ENCODE peak calls at places on chromosomes 12 and 14, in four cellular contexts. One of them, this sample, is unnamed.

GRCh38 chr14:73452341-73453191 is 5.8 kb downstream of the NUMB start:
- DNase-seq in HCT116: no peak
- DNase-seq in uterus: no peak
- DNase-seq in K562: no peak
- DNase-seq in this sample: no peak

GRCh38 chr12:116455540-116456306 is 103.5 kb upstream of the MAP1LC3B2 start:
- DNase-seq in K562: peak
- DNase-seq in HCT116: peak
- DNase-seq in uterus: peak
- DNase-seq in this sample: no peak

GRCh38 chr12:123050331-123050809 is 69.9 kb downstream of the ARL6IP4 start:
- DNase-seq in uterus: peak
- DNase-seq in K562: no peak
- DNase-seq in HCT116: no peak
- DNase-seq in this sample: no peak

GRCh38 chr12:118055144-118055557 is 5.8 kb downstream of the WSB2 start:
- DNase-seq in uterus: peak
- DNase-seq in K562: peak
- DNase-seq in HCT116: no peak
- DNase-seq in this sample: no peak

GRCh38 chr12:8905546-8905945 is 8.8 kb upstream of the PHC1 start:
- DNase-seq in uterus: no peak
- DNase-seq in HCT116: no peak
- DNase-seq in K562: no peak
- DNase-seq in this sample: no peak

GRCh38 chr12:44875417-44875953 is 630 bp downstream of the NELL2 start:
- DNase-seq in HCT116: no peak
- DNase-seq in uterus: no peak
- DNase-seq in K562: no peak
- DNase-seq in this sample: no peak

GRCh38 chr12:22543246-22544037 is 900 bp downstream of the C2CD5 start:
- DNase-seq in K562: peak
- DNase-seq in HCT116: no peak
- DNase-seq in uterus: peak
- DNase-seq in this sample: no peak

GRCh38 chr12:72872986-72873385 is 600.8 kb downstream of the TRHDE start:
- DNase-seq in K562: no peak
- DNase-seq in HCT116: no peak
- DNase-seq in uterus: no peak
- DNase-seq in this sample: no peak

GRCh38 chr12:31204995-31205582 is 120.9 kb downstream of the SINHCAF start:
- DNase-seq in K562: no peak
- DNase-seq in HCT116: no peak
- DNase-seq in uterus: no peak
- DNase-seq in this sample: no peak

GRCh38 chr12:89516633-89517032 is 8.0 kb downstream of the GALNT4 start:
- DNase-seq in uterus: no peak
- DNase-seq in K562: no peak
- DNase-seq in HCT116: no peak
- DNase-seq in this sample: no peak

GRCh38 chr12:48164456-48164855 is 7.1 kb upstream of the ASB8 start:
- DNase-seq in HCT116: no peak
- DNase-seq in K562: no peak
- DNase-seq in uterus: no peak
- DNase-seq in this sample: no peak

GRCh38 chr12:106766393-106766826 is 8.1 kb upstream of the RIC8B start:
- DNase-seq in HCT116: no peak
- DNase-seq in uterus: peak
- DNase-seq in K562: no peak
- DNase-seq in this sample: no peak

GRCh38 chr12:120580787-120581723 is at the start of gene POP5:
- DNase-seq in HCT116: peak
- DNase-seq in uterus: peak
- DNase-seq in K562: peak
- DNase-seq in this sample: peak

GRCh38 chr12:38983117-38983571 is 77.8 kb upstream of the CPNE8 start:
- DNase-seq in HCT116: no peak
- DNase-seq in K562: no peak
- DNase-seq in uterus: no peak
- DNase-seq in this sample: no peak

GRCh38 chr14:59376691-59377090 is 88.5 kb downstream of the GPR135 start:
- DNase-seq in HCT116: no peak
- DNase-seq in uterus: no peak
- DNase-seq in K562: no peak
- DNase-seq in this sample: no peak

GRCh38 chr14:104284107-104284592 is 145.8 kb downstream of the KIF26A start:
- DNase-seq in HCT116: no peak
- DNase-seq in uterus: no peak
- DNase-seq in K562: no peak
- DNase-seq in this sample: no peak

GRCh38 chr12:119715268-119715620 is 47.3 kb downstream of the PRKAB1 start:
- DNase-seq in K562: no peak
- DNase-seq in HCT116: no peak
- DNase-seq in uterus: no peak
- DNase-seq in this sample: no peak

GRCh38 chr12:25986169-25986568 is 27.7 kb downstream of the RASSF8 start:
- DNase-seq in K562: no peak
- DNase-seq in HCT116: no peak
- DNase-seq in uterus: no peak
- DNase-seq in this sample: no peak

GRCh38 chr12:52023182-52023975 is 16.6 kb downstream of the TAMALIN start:
- DNase-seq in HCT116: peak
- DNase-seq in K562: peak
- DNase-seq in uterus: peak
- DNase-seq in this sample: peak
- TF ChIP-seq POLR2A in HCT116: no peak
- TF ChIP-seq POLR2A in K562: no peak
- TF ChIP-seq POLR2A in uterus: no peak
- TF ChIP-seq POLR2A in this sample: no peak

GRCh38 chr14:93065272-93065730 is 50.4 kb downstream of the ITPK1 start:
- DNase-seq in HCT116: no peak
- DNase-seq in K562: no peak
- DNase-seq in uterus: no peak
- DNase-seq in this sample: no peak
- TF ChIP-seq POLR2A in HCT116: no peak
- TF ChIP-seq POLR2A in K562: no peak
- TF ChIP-seq POLR2A in uterus: no peak
- TF ChIP-seq POLR2A in this sample: no peak

GRCh38 chr12:124392991-124393790 is 98.3 kb downstream of the RFLNA start:
- DNase-seq in HCT116: no peak
- DNase-seq in K562: no peak
- DNase-seq in uterus: peak
- DNase-seq in this sample: no peak
- TF ChIP-seq POLR2A in HCT116: no peak
- TF ChIP-seq POLR2A in K562: no peak
- TF ChIP-seq POLR2A in uterus: no peak
- TF ChIP-seq POLR2A in this sample: no peak

DNA sequence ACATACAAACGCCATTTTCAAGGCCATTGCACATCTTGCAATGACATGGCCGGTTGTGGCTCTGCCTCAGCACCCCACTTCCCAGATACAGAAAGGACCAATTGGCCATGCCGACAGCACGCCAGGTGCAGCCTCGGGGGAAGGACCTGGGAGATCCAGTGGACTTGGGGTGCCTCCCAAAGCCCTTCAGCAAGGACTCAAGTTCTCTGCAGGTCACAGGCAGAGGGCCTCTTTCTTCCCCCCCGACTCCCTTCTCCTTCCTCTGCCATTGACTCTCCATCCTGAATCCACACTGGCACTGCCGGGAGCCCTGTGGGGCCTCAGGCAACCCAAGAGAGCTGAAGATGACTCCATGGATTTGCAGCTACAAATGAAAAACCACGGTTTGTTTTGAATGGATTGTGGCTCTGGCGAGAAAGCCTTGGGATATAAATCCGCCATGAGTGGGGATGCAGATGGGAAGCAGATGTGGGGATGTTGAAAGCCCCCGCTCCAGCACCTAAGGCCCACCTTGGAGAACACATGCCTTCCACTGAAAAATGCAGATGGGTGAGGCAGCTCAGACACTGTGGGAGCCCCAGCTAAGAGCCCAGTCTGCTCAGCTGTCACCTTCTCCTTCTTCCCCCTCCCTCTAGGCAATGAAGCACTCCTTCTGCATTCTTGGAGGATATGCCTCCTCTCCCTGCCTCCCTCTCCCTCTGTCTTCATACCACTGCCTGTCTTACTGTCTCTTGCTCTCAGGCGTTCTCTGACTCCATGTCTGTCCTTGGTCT is 35.2 kb upstream of the LTBP2 start:
- DNase-seq in HCT116: no peak
- DNase-seq in K562: no peak
- DNase-seq in uterus: no peak
- DNase-seq in this sample: no peak
- TF ChIP-seq POLR2A in HCT116: no peak
- TF ChIP-seq POLR2A in K562: no peak
- TF ChIP-seq POLR2A in uterus: no peak
- TF ChIP-seq POLR2A in this sample: no peak

GRCh38 chr12:647713-648085 is 15.5 kb downstream of the NINJ2 start:
- DNase-seq in HCT116: no peak
- DNase-seq in K562: no peak
- DNase-seq in uterus: no peak
- DNase-seq in this sample: no peak

GRCh38 chr12:647039-647712 is 16.1 kb downstream of the NINJ2 start:
- DNase-seq in K562: no peak
- DNase-seq in uterus: no peak
- DNase-seq in HCT116: no peak
- DNase-seq in this sample: no peak

GRCh38 chr12:645563-646071 is 17.6 kb downstream of the NINJ2 start:
- DNase-seq in K562: no peak
- DNase-seq in uterus: peak
- DNase-seq in HCT116: no peak
- DNase-seq in this sample: no peak

GRCh38 chr12:644818-645552 is 18.3 kb downstream of the NINJ2 start:
- DNase-seq in K562: no peak
- DNase-seq in uterus: no peak
- DNase-seq in HCT116: no peak
- DNase-seq in this sample: no peak

GRCh38 chr12:646303-647038 is 16.8 kb downstream of the NINJ2 start:
- DNase-seq in HCT116: no peak
- DNase-seq in uterus: peak
- DNase-seq in K562: no peak
- DNase-seq in this sample: no peak
- TF ChIP-seq POLR2A in HCT116: no peak
- TF ChIP-seq POLR2A in uterus: no peak
- TF ChIP-seq POLR2A in K562: no peak
- TF ChIP-seq POLR2A in this sample: no peak

GRCh38 chr12:6457220-6457945 is 5.5 kb downstream of the TAPBPL start:
- DNase-seq in HCT116: no peak
- DNase-seq in K562: no peak
- DNase-seq in uterus: no peak
- DNase-seq in this sample: no peak
- TF ChIP-seq POLR2A in HCT116: no peak
- TF ChIP-seq POLR2A in K562: no peak
- TF ChIP-seq POLR2A in uterus: no peak
- TF ChIP-seq POLR2A in this sample: no peak

DNA sequence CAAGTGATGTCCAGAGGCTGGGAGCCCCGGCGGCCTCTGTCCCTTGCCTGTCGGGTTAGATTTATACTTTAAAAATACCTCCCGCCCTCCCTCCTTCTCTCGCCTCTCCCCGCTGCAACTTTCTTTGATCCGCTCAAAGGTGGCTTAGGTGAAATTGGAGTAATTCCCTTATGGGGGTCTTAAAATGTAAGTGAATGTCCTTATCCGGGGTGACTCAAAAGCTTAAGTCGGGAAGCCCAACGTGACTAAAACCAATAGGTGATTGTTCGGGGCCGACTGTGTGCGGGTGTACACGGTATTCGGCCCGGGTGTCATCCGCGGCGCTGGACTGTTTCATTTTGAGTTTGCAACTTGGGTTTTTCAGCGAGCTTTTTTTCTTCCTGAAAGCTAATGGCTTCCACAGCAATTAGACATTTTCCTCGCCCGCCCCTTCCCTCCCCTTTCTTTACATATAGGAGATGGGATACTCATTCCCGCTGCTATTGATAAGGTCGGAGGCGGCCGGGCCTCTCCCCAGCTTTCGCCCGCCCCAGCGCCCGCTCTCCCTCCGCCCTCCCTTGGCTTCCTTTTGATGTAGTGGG is 2.0 kb upstream of the CCND2 start:
- DNase-seq in HCT116: no peak
- DNase-seq in K562: no peak
- DNase-seq in uterus: no peak
- DNase-seq in this sample: no peak
- TF ChIP-seq POLR2A in HCT116: no peak
- TF ChIP-seq POLR2A in K562: no peak
- TF ChIP-seq POLR2A in uterus: peak
- TF ChIP-seq POLR2A in this sample: peak

GRCh38 chr12:128797119-128798118 is 26.3 kb downstream of the SLC15A4 start:
- DNase-seq in uterus: no peak
- DNase-seq in HCT116: no peak
- DNase-seq in K562: no peak
- DNase-seq in this sample: no peak
- TF ChIP-seq POLR2A in uterus: no peak
- TF ChIP-seq POLR2A in HCT116: no peak
- TF ChIP-seq POLR2A in K562: no peak
- TF ChIP-seq POLR2A in this sample: no peak

GRCh38 chr12:27015730-27016076 is 1.5 kb upstream of the TM7SF3 start:
- DNase-seq in K562: peak
- DNase-seq in uterus: no peak
- DNase-seq in HCT116: peak
- DNase-seq in this sample: no peak

GRCh38 chr12:27012982-27013255 is 1.3 kb downstream of the TM7SF3 start:
- DNase-seq in K562: no peak
- DNase-seq in uterus: no peak
- DNase-seq in HCT116: no peak
- DNase-seq in this sample: no peak

GRCh38 chr12:27014859-27015729 is 910 bp upstream of the TM7SF3 start:
- DNase-seq in K562: no peak
- DNase-seq in uterus: no peak
- DNase-seq in HCT116: no peak
- DNase-seq in this sample: no peak

GRCh38 chr12:27013606-27014084 is 539 bp downstream of the TM7SF3 start:
- DNase-seq in K562: peak
- DNase-seq in uterus: no peak
- DNase-seq in HCT116: no peak
- DNase-seq in this sample: peak

DNA sequence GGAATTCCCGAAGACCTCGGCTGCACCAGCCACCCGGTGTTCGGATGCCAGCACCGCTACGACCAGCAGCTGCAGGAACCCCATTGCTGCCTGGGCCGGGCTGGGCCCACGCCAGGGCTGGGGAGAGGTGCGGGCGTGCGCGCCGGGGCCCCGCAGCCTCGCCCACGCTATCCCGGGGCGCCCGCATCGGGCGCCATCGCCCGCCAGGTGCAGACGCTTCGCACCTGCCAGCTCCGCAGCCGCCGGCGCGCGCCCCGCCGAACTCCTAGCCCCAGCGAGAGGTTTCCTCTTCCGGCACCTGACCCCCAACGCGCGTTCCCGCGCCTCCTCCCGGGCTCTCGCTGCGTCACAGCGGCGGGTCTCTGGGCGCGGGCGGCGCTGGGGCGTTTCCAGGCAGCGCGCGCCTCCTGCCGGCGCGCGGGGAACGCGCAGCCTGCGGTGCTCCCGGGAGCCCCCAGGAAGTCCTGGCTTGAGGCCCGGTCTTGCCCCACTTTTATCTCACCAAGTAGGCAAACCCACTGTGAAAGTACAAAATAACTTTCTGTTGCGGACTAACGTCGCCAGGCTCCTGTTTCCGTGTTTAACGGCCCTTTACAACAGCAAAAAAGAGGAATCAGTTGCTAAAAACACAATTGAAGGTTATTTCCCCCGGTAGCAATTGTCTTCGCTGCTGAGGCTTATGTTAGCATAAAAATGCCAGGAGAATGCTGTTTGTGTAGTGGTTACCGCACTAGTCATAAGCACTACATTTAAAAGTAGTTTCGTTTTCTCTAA is at the start of gene TM7SF3:
- DNase-seq in HCT116: peak
- DNase-seq in K562: peak
- DNase-seq in uterus: peak
- DNase-seq in this sample: peak
- TF ChIP-seq POLR2A in HCT116: peak
- TF ChIP-seq POLR2A in K562: peak
- TF ChIP-seq POLR2A in uterus: peak
- TF ChIP-seq POLR2A in this sample: peak